ENCODE peak calls at places on chromosomes 12 and 14, in four cellular contexts. One of them, this sample, is unnamed. For H3K27me3, the result is how much of the 10 kb centered on the place peaks cover.

GRCh38 chr12:31832740-31833540 is 104.1 kb upstream of the AMN1 start:
- DNase-seq in right cardiac atrium: no peak
- DNase-seq in ascending aorta: no peak
- DNase-seq in colonic mucosa: no peak
- DNase-seq in this sample: no peak

GRCh38 chr12:32870716-32871115 is 25.9 kb downstream of the PKP2 start:
- DNase-seq in right cardiac atrium: no peak
- DNase-seq in colonic mucosa: no peak
- DNase-seq in ascending aorta: no peak
- DNase-seq in this sample: no peak

GRCh38 chr14:72948481-72949138 is 22.3 kb downstream of the DCAF4 start:
- DNase-seq in colonic mucosa: peak
- DNase-seq in right cardiac atrium: peak
- DNase-seq in ascending aorta: peak
- DNase-seq in this sample: no peak

GRCh38 chr12:71641390-71641789 is 22.3 kb downstream of the ZFC3H1 start:
- DNase-seq in right cardiac atrium: no peak
- DNase-seq in colonic mucosa: no peak
- DNase-seq in ascending aorta: no peak
- DNase-seq in this sample: no peak

GRCh38 chr12:25458047-25458552 is 95.0 kb downstream of the LMNTD1 start:
- DNase-seq in right cardiac atrium: no peak
- DNase-seq in colonic mucosa: no peak
- DNase-seq in ascending aorta: peak
- DNase-seq in this sample: no peak

GRCh38 chr12:109170335-109170734 is 53.9 kb downstream of the ACACB start:
- DNase-seq in ascending aorta: no peak
- DNase-seq in colonic mucosa: no peak
- DNase-seq in right cardiac atrium: no peak
- DNase-seq in this sample: no peak

GRCh38 chr12:100986595-100987547 is 192.3 kb downstream of the ANO4 start:
- DNase-seq in right cardiac atrium: no peak
- DNase-seq in colonic mucosa: no peak
- DNase-seq in ascending aorta: no peak
- DNase-seq in this sample: no peak

GRCh38 chr12:106128526-106129430 is 10.0 kb downstream of the NUAK1 start:
- DNase-seq in right cardiac atrium: no peak
- DNase-seq in colonic mucosa: no peak
- DNase-seq in ascending aorta: no peak
- DNase-seq in this sample: no peak

GRCh38 chr12:26701604-26702215 is 131.3 kb downstream of the ITPR2 start:
- DNase-seq in right cardiac atrium: no peak
- DNase-seq in ascending aorta: no peak
- DNase-seq in colonic mucosa: no peak
- DNase-seq in this sample: no peak

GRCh38 chr12:52580496-52580895 is 6.9 kb upstream of the KRT74 start:
- DNase-seq in right cardiac atrium: no peak
- DNase-seq in colonic mucosa: no peak
- DNase-seq in ascending aorta: no peak
- DNase-seq in this sample: no peak

GRCh38 chr14:99602054-99602787 is 1.8 kb downstream of the CCDC85C start:
- DNase-seq in colonic mucosa: peak
- DNase-seq in right cardiac atrium: peak
- DNase-seq in ascending aorta: no peak
- DNase-seq in this sample: no peak

GRCh38 chr14:68232643-68233055 is 413.1 kb downstream of the RAD51B start:
- DNase-seq in colonic mucosa: peak
- DNase-seq in ascending aorta: peak
- DNase-seq in right cardiac atrium: no peak
- DNase-seq in this sample: no peak

GRCh38 chr14:97251423-97252155 is 454.4 kb downstream of the VRK1 start:
- DNase-seq in ascending aorta: no peak
- DNase-seq in colonic mucosa: no peak
- DNase-seq in right cardiac atrium: no peak
- DNase-seq in this sample: no peak

GRCh38 chr14:19974844-19975243 is 547 bp upstream of the OR4K15 start:
- DNase-seq in right cardiac atrium: no peak
- DNase-seq in colonic mucosa: no peak
- DNase-seq in ascending aorta: no peak
- DNase-seq in this sample: no peak

GRCh38 chr12:42094277-42094676 is 50.4 kb downstream of the GXYLT1 start:
- DNase-seq in ascending aorta: no peak
- DNase-seq in right cardiac atrium: no peak
- DNase-seq in colonic mucosa: no peak
- DNase-seq in this sample: no peak

GRCh38 chr14:75282166-75282547 is 3.5 kb downstream of the FOS start:
- DNase-seq in right cardiac atrium: no peak
- DNase-seq in colonic mucosa: no peak
- DNase-seq in ascending aorta: peak
- DNase-seq in this sample: no peak

GRCh38 chr14:48398675-48399282 is 723.4 kb upstream of the MDGA2 start:
- DNase-seq in right cardiac atrium: no peak
- DNase-seq in colonic mucosa: no peak
- DNase-seq in ascending aorta: no peak
- DNase-seq in this sample: no peak

GRCh38 chr14:92688434-92689375 is 59.7 kb downstream of the LGMN start:
- DNase-seq in ascending aorta: no peak
- DNase-seq in right cardiac atrium: no peak
- DNase-seq in colonic mucosa: peak
- DNase-seq in this sample: no peak

GRCh38 chr12:121145221-121145620 is 12.5 kb downstream of the P2RX7 start:
- DNase-seq in colonic mucosa: no peak
- DNase-seq in right cardiac atrium: no peak
- DNase-seq in ascending aorta: no peak
- DNase-seq in this sample: no peak

GRCh38 chr12:76329163-76329562 is 19.1 kb downstream of the BBS10 start:
- DNase-seq in right cardiac atrium: no peak
- DNase-seq in ascending aorta: no peak
- DNase-seq in colonic mucosa: no peak
- DNase-seq in this sample: no peak

GRCh38 chr12:122155705-122156104 is 18.3 kb downstream of the IL31 start:
- DNase-seq in ascending aorta: no peak
- DNase-seq in colonic mucosa: no peak
- DNase-seq in right cardiac atrium: no peak
- DNase-seq in this sample: no peak

GRCh38 chr14:78917462-78917861 is 747.3 kb downstream of the NRXN3 start:
- DNase-seq in ascending aorta: no peak
- DNase-seq in colonic mucosa: no peak
- DNase-seq in right cardiac atrium: no peak
- DNase-seq in this sample: no peak

GRCh38 chr12:119989619-119990381 is 764 bp downstream of the BICDL1 start:
- DNase-seq in colonic mucosa: peak
- DNase-seq in ascending aorta: peak
- DNase-seq in right cardiac atrium: peak
- DNase-seq in this sample: no peak

GRCh38 chr12:52390739-52391617 is 5.5 kb upstream of the KRT84 start:
- DNase-seq in colonic mucosa: peak
- DNase-seq in ascending aorta: no peak
- DNase-seq in right cardiac atrium: no peak
- DNase-seq in this sample: no peak

GRCh38 chr12:110928700-110929099 is 8.3 kb upstream of the MYL2 start:
- DNase-seq in right cardiac atrium: peak
- DNase-seq in colonic mucosa: no peak
- DNase-seq in ascending aorta: no peak
- DNase-seq in this sample: no peak

GRCh38 chr12:98042668-98043067 is 472.7 kb upstream of the TMPO start:
- DNase-seq in right cardiac atrium: no peak
- DNase-seq in colonic mucosa: no peak
- DNase-seq in ascending aorta: no peak
- DNase-seq in this sample: no peak

GRCh38 chr12:116376354-116377193 is 99.1 kb upstream of the MED13L start:
- DNase-seq in colonic mucosa: no peak
- DNase-seq in ascending aorta: peak
- DNase-seq in right cardiac atrium: no peak
- DNase-seq in this sample: no peak

GRCh38 chr12:9114946-9115345 is 773 bp downstream of the A2M start:
- DNase-seq in right cardiac atrium: no peak
- DNase-seq in ascending aorta: no peak
- DNase-seq in colonic mucosa: no peak
- DNase-seq in this sample: no peak

GRCh38 chr14:58138719-58139482 is 13.1 kb downstream of the ARMH4 start:
- DNase-seq in ascending aorta: no peak
- DNase-seq in right cardiac atrium: no peak
- DNase-seq in colonic mucosa: no peak
- DNase-seq in this sample: no peak

GRCh38 chr14:74083784-74084276 is 423 bp downstream of the ALDH6A1 start:
- DNase-seq in colonic mucosa: no peak
- DNase-seq in right cardiac atrium: peak
- DNase-seq in ascending aorta: no peak
- DNase-seq in this sample: no peak

GRCh38 chr12:44616385-44616784 is 259.7 kb downstream of the NELL2 start:
- DNase-seq in ascending aorta: no peak
- DNase-seq in right cardiac atrium: no peak
- DNase-seq in colonic mucosa: no peak
- DNase-seq in this sample: no peak

GRCh38 chr12:42679402-42679801 is 89.9 kb upstream of the PRICKLE1 start:
- DNase-seq in right cardiac atrium: no peak
- DNase-seq in ascending aorta: no peak
- DNase-seq in colonic mucosa: no peak
- DNase-seq in this sample: no peak

GRCh38 chr14:64758711-64759554 is 54.7 kb downstream of the PLEKHG3 start:
- DNase-seq in colonic mucosa: no peak
- DNase-seq in ascending aorta: no peak
- DNase-seq in right cardiac atrium: peak
- DNase-seq in this sample: no peak

GRCh38 chr12:67909091-67909531 is 80.1 kb upstream of the IFNG-AS1 start:
- DNase-seq in colonic mucosa: no peak
- DNase-seq in ascending aorta: no peak
- DNase-seq in right cardiac atrium: no peak
- DNase-seq in this sample: no peak

GRCh38 chr14:36952702-36953101 is 219.7 kb downstream of the SLC25A21 start:
- DNase-seq in right cardiac atrium: no peak
- DNase-seq in colonic mucosa: no peak
- DNase-seq in ascending aorta: no peak
- DNase-seq in this sample: no peak

GRCh38 chr14:100193417-100194357 is 34.2 kb upstream of the DEGS2 start:
- DNase-seq in colonic mucosa: no peak
- DNase-seq in right cardiac atrium: peak
- DNase-seq in ascending aorta: peak
- DNase-seq in this sample: no peak

DNA sequence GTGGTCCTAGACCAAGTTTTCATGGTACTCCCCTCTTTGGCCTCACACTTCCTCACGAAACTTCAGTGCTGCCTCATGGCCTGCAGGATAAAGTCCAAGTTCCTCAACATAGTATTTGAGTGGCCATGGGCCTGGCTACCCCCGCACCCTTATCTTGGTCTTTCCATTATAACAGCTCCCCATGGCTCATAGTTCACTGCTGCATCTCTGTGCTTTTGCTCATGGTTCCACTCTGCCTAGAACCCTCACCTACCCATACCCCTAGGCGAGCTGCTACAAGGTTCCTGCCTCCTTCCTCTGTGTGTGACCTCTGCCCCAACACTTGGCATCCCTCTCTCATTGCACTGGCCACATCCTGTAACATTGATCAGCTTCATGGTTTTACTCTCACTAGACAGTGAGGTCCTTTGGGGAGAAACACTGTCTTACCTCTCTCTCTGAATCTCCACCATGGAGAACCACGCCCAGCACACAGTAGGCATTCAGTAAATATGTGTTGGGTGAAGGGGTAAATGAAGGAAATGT is 158.9 kb downstream of the GPR65 start:
- DNase-seq in right cardiac atrium: no peak
- DNase-seq in ascending aorta: no peak
- DNase-seq in colonic mucosa: no peak
- DNase-seq in this sample: no peak
- H3K27me3 ChIP-seq in right cardiac atrium: under half
- H3K27me3 ChIP-seq in ascending aorta: under half
- H3K27me3 ChIP-seq in colonic mucosa: under half
- H3K27me3 ChIP-seq in this sample: under half

DNA sequence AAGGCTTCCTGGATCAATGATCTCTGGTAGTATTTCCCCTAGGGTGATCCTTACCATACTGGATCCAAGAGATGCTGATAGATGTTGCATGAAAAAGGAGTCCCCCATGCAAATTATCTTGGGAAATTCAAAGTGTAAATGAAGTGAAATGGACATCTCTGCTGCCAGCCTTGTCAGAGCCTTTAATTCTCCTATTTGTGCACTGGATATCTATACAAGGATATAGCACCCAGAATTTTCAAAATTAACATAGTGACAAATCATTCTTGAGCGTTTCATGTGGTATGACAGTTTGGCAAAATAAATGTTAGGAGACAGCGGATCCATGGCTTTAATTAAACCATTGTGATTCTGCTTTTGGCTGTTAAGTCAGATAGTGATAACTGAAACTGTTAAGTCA is 260.9 kb downstream of the KSR2 start:
- DNase-seq in ascending aorta: no peak
- DNase-seq in right cardiac atrium: no peak
- DNase-seq in colonic mucosa: no peak
- DNase-seq in this sample: no peak
- H3K27ac ChIP-seq in ascending aorta: no peak
- H3K27ac ChIP-seq in right cardiac atrium: no peak
- H3K27ac ChIP-seq in colonic mucosa: no peak
- H3K27ac ChIP-seq in this sample: no peak

DNA sequence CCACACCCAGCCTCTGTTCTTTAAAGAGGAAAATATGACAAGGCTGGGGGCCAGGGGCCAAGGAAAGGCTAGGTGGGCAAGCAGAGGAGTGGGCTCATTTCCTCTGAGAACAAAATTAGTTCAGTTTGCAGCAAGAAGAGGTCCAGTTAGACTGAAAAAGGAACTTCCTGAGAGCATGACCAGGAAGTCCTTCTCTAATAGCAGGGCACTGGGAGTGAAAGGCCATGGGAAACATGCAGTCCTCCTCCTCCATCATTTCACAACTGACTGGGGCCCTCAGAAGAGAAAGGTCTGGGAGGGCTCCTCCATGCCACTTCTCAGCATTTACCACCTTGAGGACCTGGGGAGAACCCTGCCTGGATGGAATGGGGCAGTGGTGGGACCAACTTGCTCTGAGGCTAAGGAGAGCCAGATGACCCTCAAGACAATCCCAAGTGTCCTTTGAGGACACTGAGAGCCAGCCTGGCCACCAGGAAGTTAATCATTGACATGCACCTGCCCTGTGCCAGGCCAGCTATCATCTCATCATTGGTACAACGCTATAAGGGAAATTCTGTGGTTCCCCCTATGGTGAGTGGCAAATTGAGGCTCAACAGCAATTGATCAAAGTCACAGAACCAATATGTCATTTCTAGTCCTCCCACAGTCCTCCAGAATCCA is 2.0 kb downstream of the AQP2 start:
- DNase-seq in right cardiac atrium: no peak
- DNase-seq in ascending aorta: no peak
- DNase-seq in colonic mucosa: no peak
- DNase-seq in this sample: no peak
- H3K27me3 ChIP-seq in right cardiac atrium: under half
- H3K27me3 ChIP-seq in ascending aorta: under half
- H3K27me3 ChIP-seq in colonic mucosa: under half
- H3K27me3 ChIP-seq in this sample: half or more

GRCh38 chr12:132030367-132031038 is 80.8 kb downstream of the EP400 start:
- DNase-seq in ascending aorta: no peak
- DNase-seq in colonic mucosa: no peak
- DNase-seq in right cardiac atrium: peak
- DNase-seq in this sample: no peak
- H3K27ac ChIP-seq in ascending aorta: no peak
- H3K27ac ChIP-seq in colonic mucosa: no peak
- H3K27ac ChIP-seq in right cardiac atrium: no peak
- H3K27ac ChIP-seq in this sample: no peak

This sample was measured in esophagus squamous epithelium.